ENCODE peak calls at places on chromosome 2, in nine cellular contexts. N is GM10248; K is CD8-positive, alpha-beta T cell; H is neural crest cell; O is uterus; X is HFFc6; F is cardiac fibroblast; W is left ventricle myocardium inferior; L is HCT116. D is an unnamed sample.
A peak's percentile ranks its signal among the peaks of the same experiment; 100 is the strongest.

GRCh38 chr2:44707945-44708645 is 233.4 kb upstream of the SIX3 start:
- DNase-seq in N (peak; percentile 25), K (no peak), H (no peak), O (no peak), X (no peak), F (no peak), W (no peak), L (no peak), D (no peak)

GRCh38 chr2:27494944-27495554 is at the start of gene FNDC4:
- DNase-seq in N (peak; percentile 31), K (no peak), H (peak; percentile 38), O (peak; percentile 31), X (no peak), F (no peak), W (peak; percentile 31), L (no peak), D (no peak)

GRCh38 chr2:95315801-95316411 is 18.8 kb downstream of the KCNIP3 start:
- DNase-seq in N (no peak), K (no peak), H (no peak), O (no peak), X (peak; percentile 71), F (peak; percentile 80), W (no peak), L (no peak), D (no peak)

GRCh38 chr2:144240656-144241339 is 279.1 kb downstream of the ZEB2 start:
- DNase-seq in N (no peak), K (no peak), H (no peak), O (no peak), X (no peak), F (no peak), W (no peak), L (no peak), D (no peak)

GRCh38 chr2:171523339-171523931 is 1.2 kb downstream of the CYBRD1 start:
- DNase-seq in N (peak; percentile 40), K (no peak), H (peak; percentile 53), O (peak; percentile 66), X (peak; percentile 65), F (peak; percentile 79), W (peak; percentile 79), L (peak; percentile 38), D (peak; percentile 83)

GRCh38 chr2:143685439-143686078 is 556.3 kb downstream of the ARHGAP15 start:
- DNase-seq in N (no peak), K (no peak), H (no peak), O (no peak), X (no peak), F (no peak), W (no peak), L (no peak), D (no peak)

GRCh38 chr2:235779444-235779896 is 285.6 kb downstream of the AGAP1 start:
- DNase-seq in N (peak; percentile 67), K (peak; percentile 14), H (peak; percentile 80), O (peak; percentile 50), X (peak; percentile 58), F (peak; percentile 73), W (peak; percentile 62), L (peak; percentile 37), D (peak; percentile 84)

GRCh38 chr2:234204480-234204879 is 154.0 kb downstream of the SPP2 start:
- DNase-seq in N (no peak), K (no peak), H (no peak), O (no peak), X (no peak), F (peak; percentile 57), W (no peak), L (no peak), D (no peak)

GRCh38 chr2:146931109-146931508 is 913.7 kb upstream of the ACVR2A start:
- DNase-seq in N (no peak), K (no peak), H (no peak), O (no peak), X (no peak), F (no peak), W (no peak), L (no peak), D (no peak)

GRCh38 chr2:146927080-146927714 is 917.6 kb upstream of the ACVR2A start:
- DNase-seq in N (peak; percentile 6), K (no peak), H (peak; percentile 53), O (peak; percentile 58), X (no peak), F (peak; percentile 70), W (no peak), L (peak; percentile 39), D (peak; percentile 60)
- TF ChIP-seq CTCF in N (peak; percentile 60), K (no peak), H (peak; percentile 70), O (peak; percentile 59), X (no peak), F (peak; percentile 77), W (peak; percentile 52), L (peak; percentile 63), D (peak; percentile 31)

GRCh38 chr2:233049194-233049761 is 10.9 kb upstream of the INPP5D start:
- DNase-seq in N (no peak), K (no peak), H (no peak), O (no peak), X (no peak), F (no peak), W (no peak), L (no peak), D (no peak)
- TF ChIP-seq CTCF in N (no peak), K (no peak), H (no peak), O (no peak), X (no peak), F (no peak), W (no peak), L (no peak), D (no peak)

GRCh38 chr2:33297748-33298035 is 178.8 kb upstream of the RASGRP3 start:
- DNase-seq in N (no peak), K (no peak), H (no peak), O (no peak), X (no peak), F (no peak), W (no peak), L (no peak), D (no peak)

GRCh38 chr2:33289961-33290360 is 186.5 kb upstream of the RASGRP3 start:
- DNase-seq in N (no peak), K (no peak), H (no peak), O (no peak), X (no peak), F (no peak), W (no peak), L (no peak), D (no peak)

GRCh38 chr2:33291278-33292013 is 185.0 kb upstream of the RASGRP3 start:
- DNase-seq in N (no peak), K (no peak), H (no peak), O (no peak), X (peak; percentile 75), F (peak; percentile 79), W (no peak), L (no peak), D (no peak)

GRCh38 chr2:33292063-33292462 is 184.4 kb upstream of the RASGRP3 start:
- DNase-seq in N (no peak), K (no peak), H (no peak), O (no peak), X (no peak), F (no peak), W (no peak), L (no peak), D (no peak)

GRCh38 chr2:33292981-33293586 is 183.4 kb upstream of the RASGRP3 start:
- DNase-seq in N (no peak), K (no peak), H (no peak), O (no peak), X (no peak), F (peak; percentile 42), W (no peak), L (no peak), D (no peak)
- TF ChIP-seq CTCF in N (no peak), K (no peak), H (no peak), O (no peak), X (no peak), F (no peak), W (no peak), L (no peak), D (no peak)

DNA sequence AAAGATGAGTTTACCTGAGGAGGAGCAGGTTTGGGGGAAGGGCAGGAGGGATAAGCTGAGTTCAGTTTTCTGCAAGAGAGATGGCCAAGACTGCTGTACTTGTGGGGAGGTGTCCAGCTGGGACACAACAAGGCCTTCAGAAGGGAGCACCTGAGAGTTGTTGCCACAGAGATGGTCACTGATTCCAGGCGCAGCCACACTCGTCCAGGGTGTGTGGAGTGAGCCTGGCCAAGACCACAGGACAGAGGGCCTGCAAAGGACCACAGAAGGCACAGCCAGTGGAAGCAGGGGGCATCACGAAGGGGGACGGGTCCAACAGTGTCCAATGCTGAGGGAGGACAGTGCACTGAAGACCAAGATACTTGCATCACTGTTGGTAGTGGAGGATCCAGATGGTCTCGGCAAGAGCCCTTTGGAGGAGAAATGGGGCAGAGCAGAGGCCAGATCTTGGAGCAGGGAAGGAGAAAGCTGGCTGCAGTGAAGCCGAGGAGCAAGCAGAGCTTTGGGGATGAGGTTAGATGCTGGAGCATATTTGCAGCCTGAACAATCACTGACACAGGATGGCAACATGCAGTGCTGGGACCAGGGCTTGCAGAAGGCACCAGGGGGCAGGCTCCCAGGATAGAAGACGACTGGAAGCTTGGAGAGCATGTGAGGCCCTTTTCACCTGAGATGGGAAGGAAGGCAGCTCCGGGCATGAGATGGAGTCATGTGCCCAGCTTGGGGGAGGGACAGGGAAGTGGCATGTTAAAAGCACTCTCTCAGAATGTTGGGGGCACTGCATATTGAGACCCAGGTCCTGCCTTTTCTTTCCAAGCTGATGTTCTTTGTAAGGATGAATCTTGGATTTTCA is 214.0 kb downstream of the CYP26B1 start:
- DNase-seq in N (peak; percentile 10), K (no peak), H (peak; percentile 0), O (no peak), X (peak; percentile 43), F (peak; percentile 58), W (no peak), L (peak; percentile 28), D (peak; percentile 43)
- TF ChIP-seq CTCF in N (no peak), K (no peak), H (peak; percentile 15), O (no peak), X (peak; percentile 66), F (peak; percentile 45), W (peak; percentile 38), L (peak; percentile 36), D (no peak)

GRCh38 chr2:229794636-229795035 is 80.3 kb upstream of the DNER start:
- DNase-seq in N (no peak), K (no peak), H (no peak), O (no peak), X (no peak), F (no peak), W (no peak), L (no peak), D (no peak)

GRCh38 chr2:229798446-229799147 is 84.2 kb upstream of the DNER start:
- DNase-seq in N (no peak), K (no peak), H (no peak), O (no peak), X (no peak), F (peak; percentile 22), W (no peak), L (no peak), D (peak; percentile 33)

GRCh38 chr2:229795058-229795457 is 80.7 kb upstream of the DNER start:
- DNase-seq in N (no peak), K (no peak), H (no peak), O (no peak), X (no peak), F (no peak), W (no peak), L (no peak), D (no peak)
- TF ChIP-seq CTCF in N (no peak), K (no peak), H (no peak), O (no peak), X (no peak), F (no peak), W (no peak), L (no peak), D (no peak)

GRCh38 chr2:35114765-35115164 is 1240.8 kb upstream of the CRIM1 start:
- DNase-seq in N (no peak), K (no peak), H (no peak), O (no peak), X (no peak), F (no peak), W (no peak), L (no peak), D (no peak)
- TF ChIP-seq CTCF in N (no peak), K (no peak), H (peak; percentile 44), O (no peak), X (no peak), F (no peak), W (peak; percentile 15), L (no peak), D (no peak)

D was measured in testis.